ENCODE peak calls at places on chromosomes 13 and 19, in eight cellular contexts. F is GM12865, W is WTC11, E is neural progenitor cell, O is transverse colon, A is neural crest cell, Z is glutamatergic neuron, G is endothelial cell. X is an unnamed sample.

GRCh38 chr19:4909897-4910593 is 744 bp downstream of the UHRF1 start:
- DNase-seq in F (peak), E (peak), G (peak), W (peak), A (peak), O (peak), Z (peak), X (peak)

GRCh38 chr13:70523622-70524021 is 415.4 kb upstream of the KLHL1 start:
- DNase-seq in E (no peak), A (no peak), Z (no peak), W (no peak), G (no peak), F (no peak), O (no peak), X (no peak)

GRCh38 chr19:29771708-29772415 is 39.9 kb upstream of the CCNE1 start:
- DNase-seq in E (peak), W (peak), A (peak), O (peak), Z (peak), G (peak), F (peak), X (peak)

GRCh38 chr13:31261241-31261640 is 61.5 kb downstream of the B3GLCT start:
- DNase-seq in E (no peak), W (no peak), A (no peak), O (no peak), Z (no peak), F (no peak), G (no peak), X (no peak)

GRCh38 chr19:23286477-23286876 is 36.3 kb upstream of the ZNF724 start:
- DNase-seq in A (no peak), G (no peak), O (no peak), Z (no peak), W (peak), F (peak), E (peak), X (no peak)

GRCh38 chr19:51327066-51327985 is 14.6 kb downstream of the VSIG10L start:
- DNase-seq in A (no peak), E (peak), Z (peak), O (peak), W (peak), F (peak), G (peak), X (peak)

GRCh38 chr19:10010247-10010691 is at the start of gene COL5A3:
- DNase-seq in Z (no peak), O (peak), A (no peak), E (peak), G (no peak), F (no peak), W (peak), X (no peak)

GRCh38 chr19:44553478-44554171 is 24.1 kb upstream of the CEACAM20 start:
- DNase-seq in F (no peak), A (no peak), W (no peak), Z (no peak), O (no peak), G (no peak), E (no peak), X (peak)

GRCh38 chr13:43785681-43786471 is 896 bp downstream of the ENOX1 start:
- DNase-seq in E (peak), W (peak), F (peak), Z (peak), G (peak), A (peak), O (peak), X (peak)

GRCh38 chr19:281156-281853 is 9.9 kb downstream of the PLPP2 start:
- DNase-seq in G (no peak), O (no peak), F (no peak), Z (no peak), E (peak), A (no peak), W (no peak), X (no peak)

GRCh38 chr19:33302974-33303790 is 848 bp upstream of the CEBPA start:
- DNase-seq in Z (peak), F (no peak), G (peak), E (peak), O (peak), A (peak), W (peak), X (peak)

GRCh38 chr19:2507109-2507508 is 31.2 kb downstream of the GADD45B start:
- DNase-seq in A (no peak), F (no peak), Z (peak), E (no peak), O (peak), G (no peak), W (no peak), X (peak)

DNA sequence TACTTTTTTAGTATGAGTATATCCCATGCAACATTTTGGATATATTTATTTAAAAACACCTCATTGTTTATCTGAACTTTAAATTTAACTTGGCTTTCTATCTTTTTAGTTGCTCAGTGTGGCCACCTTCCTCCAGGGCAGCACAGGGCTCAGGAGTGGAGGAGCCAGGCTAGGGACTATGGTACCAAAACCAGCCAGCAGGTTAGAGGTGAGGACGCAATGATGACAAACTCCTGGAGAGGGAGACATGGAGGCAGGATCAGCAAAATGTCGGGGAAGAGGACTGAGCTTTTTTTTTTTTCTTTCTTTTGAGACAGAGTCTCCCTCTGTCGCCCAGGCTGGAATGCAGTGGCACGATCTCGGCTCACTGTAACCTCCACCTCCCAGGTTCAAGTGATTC is 29.6 kb upstream of the CALM3 start:
- DNase-seq in O (no peak), F (peak), A (peak), Z (peak), G (peak), E (peak), W (peak), X (peak)
- TF ChIP-seq CTCF in O (peak), F (no peak), A (peak), Z (no peak), G (no peak), E (peak), W (no peak), X (peak)

GRCh38 chr19:54430306-54431254 is 15.3 kb downstream of the TTYH1 start:
- DNase-seq in E (peak), W (peak), O (peak), G (peak), Z (peak), F (no peak), A (peak), X (peak)
- TF ChIP-seq CTCF in E (peak), W (no peak), O (no peak), G (no peak), Z (no peak), F (no peak), A (peak), X (peak)

DNA sequence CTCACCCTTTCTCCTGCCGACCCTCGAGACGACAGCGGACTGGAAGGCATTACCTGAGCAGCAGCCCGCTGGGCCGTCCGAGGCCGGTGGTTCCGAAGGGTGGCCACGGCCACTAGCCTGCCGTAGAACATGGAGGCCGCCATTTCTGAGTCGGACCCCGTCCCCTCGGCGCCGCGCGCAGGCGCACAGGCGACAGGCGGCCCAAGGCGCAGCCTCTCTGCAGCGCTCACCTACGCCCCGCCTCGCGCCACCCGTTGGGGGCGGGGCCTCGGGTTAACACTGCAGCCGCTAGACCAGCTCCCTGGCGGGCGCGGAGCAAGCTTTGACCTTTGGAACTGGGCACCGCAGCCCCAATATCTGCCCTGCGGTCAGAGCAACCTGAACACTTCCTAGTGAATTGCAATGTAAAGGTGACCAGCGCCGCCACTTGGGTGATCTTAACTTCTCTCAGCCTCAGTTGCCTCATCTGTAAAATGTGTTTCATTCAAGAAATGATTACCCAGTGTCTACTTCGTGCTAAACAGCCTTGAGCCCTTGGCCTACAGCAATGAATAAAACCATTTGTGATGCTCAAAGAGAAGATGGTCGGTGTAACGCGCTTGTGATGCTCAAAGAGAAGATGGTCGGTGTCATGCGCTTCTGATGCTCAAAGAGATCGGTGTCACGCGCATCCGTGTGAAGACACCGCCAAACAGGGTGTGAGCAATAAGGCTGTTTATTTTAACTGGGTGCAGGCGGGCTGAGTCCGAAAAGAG is at the start of gene SUCLA2:
- DNase-seq in E (peak), Z (peak), G (peak), O (peak), W (peak), A (peak), F (peak), X (peak)
- TF ChIP-seq CTCF in E (no peak), Z (peak), G (no peak), O (no peak), W (no peak), A (no peak), F (no peak), X (no peak)

GRCh38 chr19:47331931-47332547 is at the start of gene C5AR2:
- DNase-seq in G (no peak), Z (no peak), W (no peak), E (no peak), A (no peak), F (no peak), O (no peak), X (no peak)
- TF ChIP-seq CTCF in G (no peak), Z (no peak), W (no peak), E (no peak), A (no peak), F (no peak), O (no peak), X (no peak)

X was measured in Calu3.